ENCODE peak calls at places on chromosomes 11 and 22, in eight cellular contexts. J is Kasumi-1, S is IMR-90, V is globus pallidus, T is NT2/D1, B is HTR-8/SVneo, E is T-helper 9 cell, M is neural crest cell. W is an unnamed sample.

GRCh38 chr11:76566811-76567210 is 103.7 kb downstream of the LRRC32 start:
- DNase-seq in S (no peak), V (no peak), T (no peak), M (no peak), E (no peak), B (no peak), J (peak; percentile 40), W (no peak)

GRCh38 chr11:79503028-79503427 is 62.2 kb upstream of the TENM4 start:
- DNase-seq in J (no peak), V (no peak), T (no peak), E (no peak), S (no peak), B (no peak), M (no peak), W (no peak)

GRCh38 chr11:69301491-69302401 is 7.8 kb downstream of the MYEOV start:
- DNase-seq in J (no peak), M (no peak), V (no peak), E (no peak), T (no peak), S (peak; percentile 91), B (peak; percentile 90), W (no peak)

GRCh38 chr11:65100674-65101350 is 4.8 kb downstream of the VPS51 start:
- DNase-seq in S (no peak), J (no peak), T (no peak), B (no peak), M (no peak), E (no peak), V (no peak), W (no peak)

GRCh38 chr22:39226353-39226752 is 18.4 kb downstream of the PDGFB start:
- DNase-seq in E (no peak), T (no peak), B (no peak), V (no peak), M (no peak), J (no peak), S (no peak), W (no peak)

GRCh38 chr11:1829039-1829820 is 5.6 kb upstream of the SYT8 start:
- DNase-seq in M (no peak), E (no peak), V (no peak), J (peak; percentile 14), S (peak; percentile 43), T (no peak), B (peak; percentile 82), W (no peak)

GRCh38 chr11:65454696-65455456 is 32.3 kb downstream of the NEAT1 start:
- DNase-seq in B (peak; percentile 98), T (no peak), M (peak; percentile 59), J (peak; percentile 70), V (peak; percentile 90), E (peak; percentile 69), S (peak; percentile 74), W (peak; percentile 88)

GRCh38 chr11:125625225-125625593 is 246 bp downstream of the CHEK1 start:
- DNase-seq in E (no peak), V (no peak), B (no peak), M (no peak), S (no peak), T (no peak), J (peak; percentile 60), W (no peak)

GRCh38 chr11:108204376-108204775 is 18.1 kb downstream of the NPAT start:
- DNase-seq in B (no peak), E (no peak), T (no peak), J (no peak), S (no peak), V (no peak), M (no peak), W (no peak)

GRCh38 chr11:76588455-76589325 is 81.9 kb downstream of the LRRC32 start:
- DNase-seq in B (no peak), J (peak; percentile 94), M (no peak), T (no peak), E (no peak), V (no peak), S (peak; percentile 25), W (peak; percentile 43)

GRCh38 chr11:77175869-77176539 is 48.0 kb downstream of the MYO7A start:
- DNase-seq in V (peak; percentile 37), T (no peak), E (no peak), J (peak; percentile 89), B (no peak), S (no peak), M (peak; percentile 21), W (peak; percentile 66)

GRCh38 chr11:44659641-44660040 is 67.1 kb upstream of the TSPAN18 start:
- DNase-seq in V (no peak), J (no peak), S (no peak), T (no peak), B (no peak), E (no peak), M (no peak), W (peak; percentile 60)

GRCh38 chr11:73325036-73325981 is 17.2 kb downstream of the ARHGEF17 start:
- DNase-seq in E (no peak), B (no peak), J (no peak), S (peak; percentile 56), V (no peak), M (no peak), T (no peak), W (no peak)

W was measured in Ammon's horn.